ENCODE peak calls at places on chromosomes 12 and 14, in nine cellular contexts. B is heart left ventricle, U is epithelial cell of esophagus, N is MM.1S, W is left lung, G is IMR-90, R is GM12865, Y is fibroblast of the aortic adventitia, L is A673. X is an unnamed sample.

GRCh38 chr12:112664569-112664968 is 127.0 kb upstream of the RPH3A start:
- DNase-seq in U (peak; percentile 11), N (peak; percentile 5), G (no peak), Y (peak; percentile 1), W (no peak), B (no peak), L (peak; percentile 45), R (no peak), X (no peak)

GRCh38 chr14:44766285-44766684 is 195.5 kb downstream of the KLHL28 start:
- DNase-seq in B (no peak), R (no peak), U (no peak), W (no peak), N (no peak), G (no peak), L (no peak), Y (no peak), X (no peak)

GRCh38 chr14:77139540-77140342 is 1.9 kb downstream of the ZDHHC22 start:
- DNase-seq in N (no peak), U (peak; percentile 31), G (no peak), B (no peak), R (peak; percentile 34), Y (no peak), W (no peak), L (peak; percentile 72), X (no peak)

GRCh38 chr14:86654558-86655184 is 1124.7 kb downstream of the FLRT2 start:
- DNase-seq in N (peak; percentile 35), W (peak; percentile 35), G (peak; percentile 26), Y (peak; percentile 27), R (peak; percentile 21), U (peak; percentile 71), B (no peak), L (peak; percentile 86), X (no peak)

GRCh38 chr12:49039421-49040363 is 20.9 kb downstream of the KMT2D start:
- DNase-seq in R (no peak), U (no peak), W (no peak), N (no peak), B (no peak), L (no peak), G (no peak), Y (no peak), X (no peak)

GRCh38 chr12:118359541-118359915 is 13.2 kb downstream of the TAOK3 start:
- DNase-seq in B (no peak), Y (no peak), L (no peak), G (no peak), N (no peak), U (no peak), R (peak; percentile 75), W (no peak), X (no peak)

GRCh38 chr14:61681413-61681812 is 13.9 kb upstream of the HIF1A start:
- DNase-seq in Y (no peak), R (no peak), N (no peak), B (no peak), G (no peak), L (no peak), W (no peak), U (no peak), X (no peak)

GRCh38 chr12:63948211-63948610 is 103.7 kb downstream of the SRGAP1 start:
- DNase-seq in L (no peak), G (no peak), U (no peak), N (no peak), R (no peak), Y (no peak), B (no peak), W (no peak), X (no peak)

GRCh38 chr12:82937151-82937550 is 250.4 kb downstream of the TMTC2 start:
- DNase-seq in N (no peak), W (no peak), G (no peak), Y (peak; percentile 50), U (no peak), B (no peak), R (no peak), L (no peak), X (no peak)

GRCh38 chr12:2076196-2076570 is 23.4 kb downstream of the CACNA1C start:
- DNase-seq in G (peak; percentile 85), R (no peak), B (no peak), L (no peak), Y (peak; percentile 77), N (no peak), U (no peak), W (no peak), X (peak; percentile 27)

GRCh38 chr14:55752580-55753365 is 172.8 kb downstream of the KTN1 start:
- DNase-seq in L (peak; percentile 67), Y (peak; percentile 70), W (peak; percentile 41), N (no peak), R (no peak), B (no peak), G (peak; percentile 65), U (peak; percentile 89), X (peak; percentile 43)

GRCh38 chr12:127083028-127083949 is 1183.7 kb upstream of the TMEM132C start:
- DNase-seq in N (peak; percentile 85), G (peak; percentile 65), W (no peak), U (peak; percentile 82), Y (peak; percentile 86), R (peak; percentile 85), L (peak; percentile 86), B (no peak), X (peak; percentile 51)

GRCh38 chr14:22339277-22339676 is 249.7 kb downstream of the DAD1 start:
- DNase-seq in R (no peak), Y (peak; percentile 91), U (no peak), N (no peak), G (peak; percentile 83), B (peak; percentile 88), L (peak; percentile 11), W (peak; percentile 46), X (peak; percentile 78)

GRCh38 chr12:95365912-95366311 is 108.0 kb upstream of the METAP2 start:
- DNase-seq in G (no peak), Y (no peak), W (no peak), R (no peak), L (no peak), B (no peak), U (no peak), N (no peak), X (no peak)

GRCh38 chr14:22976620-22977433 is 5.5 kb downstream of the AJUBA start:
- DNase-seq in G (peak; percentile 63), U (peak; percentile 61), Y (peak; percentile 61), N (no peak), W (no peak), L (peak; percentile 57), R (no peak), B (no peak), X (no peak)

GRCh38 chr14:60508707-60509437 is at the start of gene SIX6:
- DNase-seq in W (no peak), L (peak; percentile 79), U (peak; percentile 38), N (no peak), G (peak; percentile 24), B (no peak), Y (no peak), R (peak; percentile 11), X (no peak)
- H3K4me3 ChIP-seq in W (no peak within 1 kb of the TSS), L (peak within 1 kb of the TSS; percentile 49), U (no peak within 1 kb of the TSS), N (no peak within 1 kb of the TSS), G (no peak within 1 kb of the TSS), B (no peak within 1 kb of the TSS), Y (no peak within 1 kb of the TSS), R (no peak within 1 kb of the TSS), X (no peak within 1 kb of the TSS)

DNA sequence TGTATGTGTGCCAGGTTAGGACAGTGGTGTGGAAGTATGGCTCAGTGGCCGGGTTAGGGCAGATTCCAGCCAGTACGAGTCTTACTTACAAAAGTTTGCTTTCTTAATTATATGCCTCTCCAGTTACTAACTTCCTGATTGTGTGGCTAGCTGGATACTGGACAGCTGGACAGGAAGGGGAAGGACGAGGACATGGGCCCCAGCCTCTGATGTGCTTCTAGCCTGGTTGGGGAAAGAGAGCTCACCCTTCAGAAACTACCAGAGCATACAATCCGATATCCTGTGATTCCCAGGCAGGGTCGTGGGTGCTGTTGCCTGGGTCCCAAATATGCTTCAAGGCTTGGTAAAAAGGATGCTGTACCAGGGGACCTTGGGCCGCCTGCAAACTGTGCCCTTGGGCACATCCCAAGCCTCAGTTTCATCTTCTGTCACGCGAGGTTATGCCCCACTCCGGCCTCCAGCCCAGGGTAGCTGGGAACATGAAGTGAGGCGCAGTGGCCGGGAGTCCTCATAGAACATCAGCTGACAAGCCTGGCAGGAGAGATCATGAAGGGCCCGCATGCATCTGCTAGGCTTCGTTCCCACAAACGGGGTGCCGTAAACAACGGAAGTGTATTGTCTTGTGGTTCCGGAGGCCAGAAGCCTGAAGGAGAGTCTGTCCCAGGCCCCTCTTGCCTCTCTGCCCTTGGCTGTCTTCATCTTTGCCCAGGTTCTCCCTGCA is 23.2 kb upstream of the RIN3 start:
- DNase-seq in L (no peak), W (no peak), R (no peak), B (peak; percentile 21), G (peak; percentile 23), U (no peak), Y (no peak), N (no peak), X (no peak)
- H3K4me3 ChIP-seq in L (no peak overlapping the region), W (no peak overlapping the region), R (no peak overlapping the region), B (no peak overlapping the region), G (no peak overlapping the region), U (no peak overlapping the region), Y (no peak overlapping the region), N (no peak overlapping the region), X (no peak overlapping the region)

DNA sequence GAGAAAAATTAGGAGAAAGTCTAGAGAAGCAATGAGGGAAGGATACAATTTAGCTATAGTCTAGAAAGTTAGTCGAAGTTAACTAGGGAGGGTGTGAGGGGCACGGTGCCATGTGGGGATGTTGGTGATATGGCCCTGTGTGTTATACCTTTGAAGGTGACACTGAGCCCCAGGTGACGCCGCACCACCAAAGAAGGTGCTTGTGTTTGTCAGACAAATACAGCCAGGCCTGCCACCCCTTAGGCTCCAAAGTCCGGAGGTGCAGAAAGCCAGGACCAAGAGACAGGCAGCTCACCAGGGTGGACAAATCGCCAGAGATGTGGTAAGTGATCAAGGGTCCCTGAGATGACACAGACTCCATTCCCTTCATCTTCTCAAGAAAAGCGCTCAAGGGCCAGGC is 1.1 kb downstream of the C1S start:
- DNase-seq in Y (no peak), U (no peak), N (no peak), G (no peak), W (no peak), L (no peak), R (no peak), B (no peak), X (no peak)
- H3K4me3 ChIP-seq in Y (peak overlapping the region; percentile 81), U (no peak overlapping the region), N (no peak overlapping the region), G (no peak overlapping the region), W (peak overlapping the region; percentile 33), L (no peak overlapping the region), R (no peak overlapping the region), B (peak overlapping the region; percentile 48), X (no peak overlapping the region)

GRCh38 chr14:20787025-20787424 is 6.0 kb downstream of the RNASE6 start:
- DNase-seq in Y (no peak), U (no peak), G (no peak), R (no peak), L (no peak), N (no peak), W (no peak), B (no peak), X (no peak)

GRCh38 chr14:20782280-20782890 is 1.3 kb downstream of the RNASE6 start:
- DNase-seq in L (peak; percentile 41), G (no peak), U (no peak), B (no peak), W (no peak), R (peak; percentile 64), Y (no peak), N (no peak), X (no peak)

DNA sequence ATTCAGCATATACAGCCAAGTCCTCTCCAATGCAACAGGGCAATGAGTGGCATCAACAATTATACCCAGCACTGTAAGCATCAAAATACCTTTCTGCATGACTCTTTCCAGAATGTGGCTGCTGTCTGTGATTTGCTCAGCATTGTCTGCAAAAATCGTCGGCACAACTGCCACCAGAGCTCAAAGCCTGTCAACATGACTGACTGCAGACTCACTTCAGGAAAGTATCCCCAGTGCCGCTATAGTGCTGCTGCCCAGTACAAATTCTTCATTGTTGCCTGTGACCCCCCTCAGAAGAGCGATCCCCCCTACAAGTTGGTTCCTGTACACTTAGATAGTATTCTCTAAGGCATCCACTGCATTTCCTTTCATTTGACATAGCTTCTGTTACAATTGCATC is 737 bp downstream of the RNASE6 start:
- DNase-seq in R (peak; percentile 37), W (no peak), Y (no peak), U (no peak), L (no peak), N (no peak), G (no peak), B (no peak), X (no peak)
- H3K4me3 ChIP-seq in R (peak overlapping the region; percentile 62), W (peak overlapping the region; percentile 23), Y (no peak overlapping the region), U (no peak overlapping the region), L (no peak overlapping the region), N (peak overlapping the region; percentile 42), G (no peak overlapping the region), B (peak overlapping the region; percentile 56), X (no peak overlapping the region)